ENCODE peak calls at places on chromosomes 11 and 22, in four cellular contexts. H is NB4, R is esophagus squamous epithelium, J is right lobe of liver. F is an unnamed sample.

GRCh38 chr11:48020092-48020755 is 39.9 kb downstream of the PTPRJ start:
- DNase-seq in R (no peak), H (peak; percentile 98), J (no peak), F (no peak)

GRCh38 chr11:1938343-1939005 is 8.7 kb upstream of the MRPL23 start:
- DNase-seq in R (no peak), J (peak; percentile 42), H (no peak), F (no peak)

GRCh38 chr11:90500922-90501568 is 278.2 kb upstream of the CHORDC1 start:
- DNase-seq in R (no peak), J (no peak), H (no peak), F (no peak)

GRCh38 chr11:17865765-17866428 is 131.3 kb downstream of the KCNC1 start:
- DNase-seq in H (no peak), J (no peak), R (no peak), F (no peak)

GRCh38 chr11:20626279-20626678 is 26.9 kb downstream of the SLC6A5 start:
- DNase-seq in R (no peak), H (no peak), J (no peak), F (no peak)

GRCh38 chr11:114892381-114893197 is 214.3 kb downstream of the NXPE2 start:
- DNase-seq in J (no peak), H (peak; percentile 30), R (no peak), F (peak; percentile 19)

GRCh38 chr11:30863177-30863576 is 277.0 kb upstream of the MPPED2 start:
- DNase-seq in H (no peak), R (no peak), J (no peak), F (no peak)

GRCh38 chr11:126113963-126114362 is 51.3 kb upstream of the CDON start:
- DNase-seq in H (no peak), R (no peak), J (peak; percentile 79), F (no peak)

GRCh38 chr11:89495951-89496350 is 4.8 kb upstream of the NOX4 start:
- DNase-seq in R (no peak), H (no peak), J (no peak), F (no peak)

GRCh38 chr11:18393581-18394299 is 623 bp upstream of the LDHA start:
- DNase-seq in J (no peak), R (no peak), H (peak; percentile 73), F (no peak)

GRCh38 chr11:116821050-116821918 is 1.8 kb downstream of the APOA4 start:
- DNase-seq in H (no peak), R (no peak), J (no peak), F (no peak)

GRCh38 chr22:35301370-35301874 is 1.7 kb downstream of the TOM1 start:
- DNase-seq in R (no peak), J (peak; percentile 85), H (peak; percentile 96), F (no peak)

GRCh38 chr22:35299717-35300497 is at the start of gene TOM1:
- DNase-seq in H (peak; percentile 98), J (peak; percentile 98), R (peak; percentile 81), F (peak; percentile 100)

GRCh38 chr22:35303029-35303624 is 3.4 kb downstream of the TOM1 start:
- DNase-seq in J (no peak), H (no peak), R (no peak), F (no peak)

GRCh38 chr22:35299217-35299716 is 427 bp upstream of the TOM1 start:
- DNase-seq in H (no peak), R (no peak), J (no peak), F (no peak)
- TF ChIP-seq CTCF in H (no peak), R (peak; percentile 18), J (no peak), F (no peak)

GRCh38 chr11:111960916-111961315 is 23.8 kb downstream of the DIXDC1 start:
- DNase-seq in R (no peak), J (no peak), H (no peak), F (no peak)
- TF ChIP-seq POLR2A in R (no peak), J (no peak), H (no peak), F (no peak)

GRCh38 chr22:26359156-26359555 is 69.9 kb upstream of the ASPHD2 start:
- DNase-seq in R (no peak), J (no peak), H (no peak), F (no peak)

GRCh38 chr22:26357281-26357680 is 71.8 kb upstream of the ASPHD2 start:
- DNase-seq in R (no peak), J (no peak), H (no peak), F (no peak)

GRCh38 chr22:26362471-26362870 is 66.6 kb upstream of the ASPHD2 start:
- DNase-seq in R (no peak), H (no peak), J (no peak), F (no peak)

GRCh38 chr22:26357813-26358212 is 71.2 kb upstream of the ASPHD2 start:
- DNase-seq in H (no peak), J (no peak), R (no peak), F (no peak)

GRCh38 chr22:26360169-26360885 is 68.7 kb upstream of the ASPHD2 start:
- DNase-seq in J (peak; percentile 60), R (no peak), H (peak; percentile 78), F (peak; percentile 93)
- H3K4me3 ChIP-seq in J (no peak overlapping the region), R (no peak overlapping the region), H (no peak overlapping the region), F (no peak overlapping the region)

DNA sequence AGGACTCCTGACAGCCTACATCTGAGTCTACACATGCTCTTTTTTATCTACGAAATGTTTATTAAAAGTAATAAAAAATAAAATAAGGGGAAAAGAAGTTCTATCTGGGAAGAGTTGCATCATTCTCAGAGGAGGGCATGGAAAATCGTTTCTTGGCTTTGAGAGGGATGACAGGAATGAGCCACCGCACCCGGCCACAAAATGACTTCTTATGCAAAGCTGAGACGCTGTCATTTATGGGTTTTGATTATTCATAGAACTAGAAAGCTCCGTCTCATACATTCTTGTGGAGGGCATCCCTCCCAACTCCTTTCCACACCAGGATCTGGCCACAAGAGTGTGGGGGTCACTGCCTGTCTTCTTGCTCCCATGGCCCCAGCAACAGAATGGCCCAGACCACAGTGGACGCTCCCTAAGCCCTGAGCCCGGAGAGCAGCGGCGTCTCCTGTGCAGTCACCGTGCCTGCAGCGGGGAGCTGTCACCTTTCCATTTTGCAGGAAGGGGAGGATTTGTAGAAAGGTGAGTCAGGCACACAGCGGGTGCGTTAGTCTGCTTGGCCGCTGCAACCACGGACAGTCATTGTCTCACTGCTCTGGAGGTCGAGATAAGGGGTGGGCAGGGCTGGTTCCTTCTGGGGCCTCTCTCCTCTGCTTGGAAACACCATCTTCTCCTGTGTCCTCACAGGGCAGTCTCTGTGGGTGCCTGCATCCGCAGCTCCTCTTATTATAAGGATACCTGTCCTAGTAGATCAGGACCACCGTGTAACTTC is 1388.7 kb downstream of the BRD1 start:
- DNase-seq in H (no peak), J (no peak), R (no peak), F (no peak)
- TF ChIP-seq CTCF in H (no peak), J (no peak), R (no peak), F (no peak)

GRCh38 chr11:106021967-106022794 is at the start of gene MSANTD4:
- DNase-seq in J (peak; percentile 99), H (peak; percentile 99), R (peak; percentile 95), F (peak; percentile 100)
- TF ChIP-seq POLR2A in J (peak; percentile 12), H (peak; percentile 47), R (peak; percentile 18), F (peak; percentile 22)

GRCh38 chr22:39995346-39996252 is 845 bp downstream of the FAM83F start:
- DNase-seq in H (no peak), J (peak; percentile 54), R (no peak), F (no peak)
- H3K4me3 ChIP-seq in H (no peak overlapping the region), J (peak overlapping the region; percentile 16), R (peak overlapping the region; percentile 73), F (peak overlapping the region; percentile 37)

F was measured in esophagus muscularis mucosa.